ENCODE peak calls at places on chromosomes 1 and 21, in eight cellular contexts. U is T1000; N is choroid plexus epithelial cell; G is AG08395; J is activated CD4-positive, alpha-beta memory T cell treated with anti-CD3 and anti-CD28 coated beads for 36 hours; V is Panc1; S is NCI-H2029; Q is stimulated activated CD8-positive, alpha-beta memory T cell treated with anti-CD3 and anti-CD28 coated beads, Interleukin-12 subunit alpha, Interleukin-12 subunit beta, amount 100 ng/mL, for 1 hour. I is an unnamed sample.

GRCh38 chr1:150874455-150875196 is 1.8 kb downstream of the ARNT start:
- DNase-seq in U (no peak), N (no peak), G (no peak), J (no peak), V (no peak), S (no peak), Q (no peak), I (no peak)

GRCh38 chr1:52602328-52603300 is at the start of gene GPX7:
- DNase-seq in U (no peak), N (peak; percentile 52), G (peak; percentile 59), J (peak; percentile 65), V (no peak), S (peak; percentile 50), Q (peak; percentile 29), I (peak; percentile 13)

GRCh38 chr1:20358761-20359263 is 68.1 kb downstream of the VWA5B1 start:
- DNase-seq in U (no peak), N (peak; percentile 46), G (peak; percentile 51), J (no peak), V (no peak), S (peak; percentile 60), Q (no peak), I (no peak)

GRCh38 chr1:53567458-53568250 is 108.5 kb downstream of the DMRTB1 start:
- DNase-seq in U (no peak), N (no peak), G (no peak), J (no peak), V (no peak), S (no peak), Q (no peak), I (no peak)

GRCh38 chr1:107474877-107475612 is 334.2 kb downstream of the NTNG1 start:
- DNase-seq in U (no peak), N (no peak), G (no peak), J (no peak), V (no peak), S (no peak), Q (no peak), I (peak; percentile 9)

GRCh38 chr1:90400121-90400520 is 317.0 kb downstream of the BARHL2 start:
- DNase-seq in U (peak; percentile 13), N (peak; percentile 29), G (no peak), J (no peak), V (no peak), S (no peak), Q (no peak), I (no peak)

GRCh38 chr1:183913556-183913955 is 108.6 kb downstream of the RGL1 start:
- DNase-seq in U (no peak), N (no peak), G (peak; percentile 9), J (no peak), V (no peak), S (no peak), Q (no peak), I (peak; percentile 23)

GRCh38 chr1:208077232-208077751 is 166.4 kb upstream of the CD34 start:
- DNase-seq in U (no peak), N (no peak), G (no peak), J (no peak), V (no peak), S (no peak), Q (no peak), I (no peak)

GRCh38 chr21:26843912-26844257 is 1.3 kb downstream of the ADAMTS1 start:
- DNase-seq in U (no peak), N (peak; percentile 94), G (peak; percentile 20), J (no peak), V (no peak), S (no peak), Q (no peak), I (peak; percentile 22)

GRCh38 chr1:70442486-70442885 is 31.4 kb downstream of the CTH start:
- DNase-seq in U (no peak), N (no peak), G (peak; percentile 5), J (no peak), V (no peak), S (no peak), Q (no peak), I (no peak)

GRCh38 chr1:2529776-2530500 is at the start of gene HES5:
- DNase-seq in U (no peak), N (no peak), G (no peak), J (no peak), V (no peak), S (no peak), Q (no peak), I (no peak)

GRCh38 chr1:171868217-171868616 is 26.9 kb downstream of the DNM3 start:
- DNase-seq in U (no peak), N (peak; percentile 26), G (no peak), J (no peak), V (no peak), S (no peak), Q (no peak), I (no peak)

GRCh38 chr1:20684651-20685050 is 23.5 kb upstream of the DDOST start:
- DNase-seq in U (no peak), N (no peak), G (no peak), J (no peak), V (no peak), S (no peak), Q (no peak), I (no peak)

GRCh38 chr1:246302251-246302625 is 204.8 kb downstream of the SMYD3 start:
- DNase-seq in U (no peak), N (peak; percentile 69), G (peak; percentile 17), J (no peak), V (no peak), S (no peak), Q (no peak), I (no peak)

GRCh38 chr1:208808301-208808700 is 564.1 kb upstream of the PLXNA2 start:
- DNase-seq in U (no peak), N (no peak), G (no peak), J (no peak), V (no peak), S (no peak), Q (no peak), I (no peak)

GRCh38 chr1:10755977-10756521 is 40.4 kb downstream of the CASZ1 start:
- DNase-seq in U (no peak), N (no peak), G (peak; percentile 77), J (peak; percentile 69), V (no peak), S (peak; percentile 47), Q (peak; percentile 27), I (peak; percentile 6)

GRCh38 chr1:53603431-53603830 is 135.5 kb downstream of the GLIS1 start:
- DNase-seq in U (no peak), N (no peak), G (no peak), J (no peak), V (no peak), S (no peak), Q (no peak), I (no peak)

GRCh38 chr1:112594208-112594876 is 24.6 kb downstream of the ST7L start:
- DNase-seq in U (no peak), N (no peak), G (no peak), J (no peak), V (no peak), S (no peak), Q (no peak), I (no peak)

GRCh38 chr21:31509108-31510017 is 150.1 kb upstream of the SOD1 start:
- DNase-seq in U (peak; percentile 74), N (peak; percentile 73), G (no peak), J (peak; percentile 92), V (no peak), S (peak; percentile 59), Q (peak; percentile 54), I (no peak)

GRCh38 chr1:170929835-170930554 is 5.3 kb upstream of the MROH9 start:
- DNase-seq in U (no peak), N (peak; percentile 79), G (peak; percentile 70), J (peak; percentile 9), V (peak; percentile 38), S (peak; percentile 2), Q (no peak), I (peak; percentile 37)

GRCh38 chr1:182955596-182956588 is 2.9 kb upstream of the SHCBP1L start:
- DNase-seq in U (peak; percentile 72), N (peak; percentile 86), G (peak; percentile 95), J (no peak), V (no peak), S (no peak), Q (no peak), I (peak; percentile 98)

GRCh38 chr1:100325415-100326324 is 26.6 kb upstream of the CDC14A start:
- DNase-seq in U (no peak), N (no peak), G (no peak), J (no peak), V (no peak), S (no peak), Q (no peak), I (no peak)

GRCh38 chr1:156859523-156860112 is 701 bp upstream of the INSRR start:
- DNase-seq in U (no peak), N (peak; percentile 28), G (peak; percentile 23), J (peak; percentile 34), V (no peak), S (no peak), Q (no peak), I (peak; percentile 1)

GRCh38 chr1:88646852-88647645 is 37.0 kb upstream of the PKN2 start:
- DNase-seq in U (no peak), N (no peak), G (no peak), J (no peak), V (no peak), S (no peak), Q (no peak), I (no peak)

GRCh38 chr21:42234464-42235241 is 15.7 kb downstream of the ABCG1 start:
- DNase-seq in U (no peak), N (peak; percentile 59), G (peak; percentile 39), J (peak; percentile 88), V (no peak), S (peak; percentile 88), Q (peak; percentile 63), I (no peak)

GRCh38 chr1:153312569-153313186 is at the start of gene PGLYRP3:
- DNase-seq in U (no peak), N (no peak), G (no peak), J (no peak), V (no peak), S (peak; percentile 15), Q (no peak), I (no peak)

GRCh38 chr1:107934573-107934972 is 30.4 kb downstream of the VAV3 start:
- DNase-seq in U (no peak), N (no peak), G (no peak), J (no peak), V (no peak), S (no peak), Q (no peak), I (no peak)

GRCh38 chr1:52141513-52142219 is at the start of gene ZFYVE9:
- DNase-seq in U (peak; percentile 74), N (peak; percentile 79), G (peak; percentile 81), J (peak; percentile 75), V (no peak), S (peak; percentile 86), Q (peak; percentile 40), I (no peak)

GRCh38 chr1:112983540-112984131 is 27.6 kb upstream of the SLC16A1 start:
- DNase-seq in U (no peak), N (no peak), G (no peak), J (no peak), V (no peak), S (no peak), Q (no peak), I (no peak)

GRCh38 chr1:17885663-17886062 is 130.5 kb downstream of the ACTL8 start:
- DNase-seq in U (no peak), N (no peak), G (no peak), J (no peak), V (no peak), S (no peak), Q (no peak), I (no peak)

GRCh38 chr1:52306227-52307006 is 59.6 kb downstream of the CC2D1B start:
- DNase-seq in U (no peak), N (no peak), G (no peak), J (no peak), V (no peak), S (peak; percentile 94), Q (no peak), I (no peak)

GRCh38 chr1:218254296-218254918 is 30.7 kb upstream of the RRP15 start:
- DNase-seq in U (no peak), N (no peak), G (no peak), J (no peak), V (no peak), S (no peak), Q (no peak), I (no peak)

GRCh38 chr1:176858421-176858916 is 306.0 kb downstream of the ASTN1 start:
- DNase-seq in U (peak; percentile 24), N (no peak), G (no peak), J (no peak), V (no peak), S (no peak), Q (no peak), I (no peak)

GRCh38 chr1:5681654-5682053 is 310.6 kb downstream of the NPHP4 start:
- DNase-seq in U (no peak), N (no peak), G (no peak), J (no peak), V (no peak), S (no peak), Q (no peak), I (no peak)